ENCODE peak calls at places on chromosomes 13 and 19, in seven cellular contexts. F, J, O, H, S, K and N are unnamed samples.
A peak's percentile ranks its signal among the peaks of the same experiment; 100 is the strongest.

GRCh38 chr19:21256722-21257121 is 72.5 kb downstream of the ZNF708 start:
- DNase-seq in F (peak; percentile 5), J (peak; percentile 0), O (no peak), H (peak; percentile 46), S (no peak), K (no peak), N (no peak)

GRCh38 chr19:32662186-32662585 is 12.8 kb downstream of the ANKRD27 start:
- DNase-seq in F (peak; percentile 11), J (peak; percentile 33), O (no peak), H (peak; percentile 73), S (no peak), K (no peak), N (no peak)

GRCh38 chr13:101706651-101707050 is 254.2 kb downstream of the ITGBL1 start:
- DNase-seq in F (peak; percentile 79), J (peak; percentile 92), O (no peak), H (peak; percentile 89), S (no peak), K (no peak), N (no peak)

GRCh38 chr19:2327773-2328400 is 499 bp downstream of the LSM7 start:
- DNase-seq in F (peak; percentile 89), J (peak; percentile 67), O (no peak), H (peak; percentile 88), S (peak; percentile 12), K (peak; percentile 95), N (no peak)

GRCh38 chr19:44585371-44586141 is 27.8 kb upstream of the IGSF23 start:
- DNase-seq in F (peak; percentile 35), J (no peak), O (no peak), H (peak; percentile 52), S (no peak), K (no peak), N (no peak)

GRCh38 chr19:16180611-16181010 is 4.6 kb upstream of the FAM32A start:
- DNase-seq in F (peak; percentile 82), J (peak; percentile 66), O (no peak), H (peak; percentile 73), S (no peak), K (no peak), N (no peak)

GRCh38 chr13:24135674-24136300 is 24.7 kb upstream of the SPATA13 start:
- DNase-seq in F (peak; percentile 49), J (peak; percentile 23), O (no peak), H (peak; percentile 80), S (no peak), K (no peak), N (no peak)

GRCh38 chr13:95660981-95661581 is 15.9 kb upstream of the DNAJC3 start:
- DNase-seq in F (peak; percentile 49), J (peak; percentile 43), O (no peak), H (peak; percentile 80), S (no peak), K (peak; percentile 41), N (no peak)

GRCh38 chr19:3277649-3278048 is 53.2 kb downstream of the CELF5 start:
- DNase-seq in F (no peak), J (no peak), O (no peak), H (no peak), S (no peak), K (no peak), N (no peak)

GRCh38 chr13:52695856-52696255 is 43.2 kb downstream of the SUGT1 start:
- DNase-seq in F (peak; percentile 28), J (peak; percentile 35), O (no peak), H (peak; percentile 19), S (no peak), K (peak; percentile 29), N (no peak)

GRCh38 chr13:113490496-113491417 is at the start of gene DCUN1D2:
- DNase-seq in F (peak; percentile 99), J (peak; percentile 95), O (peak; percentile 97), H (peak; percentile 93), S (peak; percentile 93), K (peak; percentile 83), N (peak; percentile 91)

GRCh38 chr19:17125728-17126677 is 50.4 kb downstream of the MYO9B start:
- DNase-seq in F (peak; percentile 42), J (no peak), O (no peak), H (no peak), S (peak; percentile 37), K (peak; percentile 93), N (no peak)

GRCh38 chr13:26599403-26599802 is 41.9 kb downstream of the WASF3 start:
- DNase-seq in F (no peak), J (no peak), O (no peak), H (no peak), S (no peak), K (no peak), N (no peak)

GRCh38 chr13:73450583-73450982 is 391.8 kb downstream of the KLF5 start:
- DNase-seq in F (peak; percentile 46), J (no peak), O (no peak), H (no peak), S (no peak), K (no peak), N (no peak)

GRCh38 chr19:6108721-6109633 is 1.3 kb downstream of the RFX2 start:
- DNase-seq in F (peak; percentile 77), J (no peak), O (peak; percentile 46), H (peak; percentile 58), S (no peak), K (peak; percentile 67), N (no peak)